ENCODE peak calls at places on chromosome 7, in seven cellular contexts. One of them, this sample, is unnamed. For H3K27me3, the result is how much of the 10 kb centered on the place peaks cover.

GRCh38 chr7:102119925-102120324 is 166.7 kb upstream of the SH2B2 start:
- DNase-seq in GM23338: no peak
- DNase-seq in HepG2: no peak
- DNase-seq in SK-N-SH: no peak
- DNase-seq in HCT116: no peak
- DNase-seq in GM12878: no peak
- DNase-seq in HL-60: no peak
- DNase-seq in this sample: no peak

GRCh38 chr7:148327379-148327778 is 263.2 kb upstream of the C7orf33 start:
- DNase-seq in GM12878: no peak
- DNase-seq in HL-60: no peak
- DNase-seq in SK-N-SH: no peak
- DNase-seq in HepG2: peak
- DNase-seq in GM23338: no peak
- DNase-seq in HCT116: no peak
- DNase-seq in this sample: no peak

GRCh38 chr7:918118-918425 is 36.4 kb downstream of the ADAP1 start:
- DNase-seq in SK-N-SH: no peak
- DNase-seq in GM23338: no peak
- DNase-seq in HCT116: no peak
- DNase-seq in HL-60: no peak
- DNase-seq in HepG2: no peak
- DNase-seq in GM12878: no peak
- DNase-seq in this sample: no peak

GRCh38 chr7:2821161-2821841 is 22.8 kb downstream of the GNA12 start:
- DNase-seq in HepG2: no peak
- DNase-seq in GM23338: peak
- DNase-seq in HCT116: no peak
- DNase-seq in GM12878: peak
- DNase-seq in HL-60: no peak
- DNase-seq in SK-N-SH: peak
- DNase-seq in this sample: no peak

GRCh38 chr7:36349626-36350025 is 40.0 kb upstream of the ANLN start:
- DNase-seq in GM12878: no peak
- DNase-seq in HCT116: no peak
- DNase-seq in HepG2: no peak
- DNase-seq in HL-60: no peak
- DNase-seq in GM23338: no peak
- DNase-seq in SK-N-SH: no peak
- DNase-seq in this sample: no peak

GRCh38 chr7:16921151-16921550 is 39.4 kb upstream of the AGR3 start:
- DNase-seq in GM23338: no peak
- DNase-seq in HepG2: no peak
- DNase-seq in HL-60: no peak
- DNase-seq in HCT116: no peak
- DNase-seq in GM12878: no peak
- DNase-seq in SK-N-SH: no peak
- DNase-seq in this sample: no peak

GRCh38 chr7:127153315-127153714 is 99.4 kb downstream of the GRM8 start:
- DNase-seq in HepG2: no peak
- DNase-seq in HCT116: no peak
- DNase-seq in GM12878: no peak
- DNase-seq in HL-60: peak
- DNase-seq in SK-N-SH: no peak
- DNase-seq in GM23338: no peak
- DNase-seq in this sample: no peak

GRCh38 chr7:155487509-155488482 is 29.9 kb downstream of the EN2 start:
- DNase-seq in SK-N-SH: no peak
- DNase-seq in GM12878: no peak
- DNase-seq in HL-60: no peak
- DNase-seq in HepG2: no peak
- DNase-seq in HCT116: no peak
- DNase-seq in GM23338: no peak
- DNase-seq in this sample: no peak

GRCh38 chr7:101155303-101155702 is 1.0 kb downstream of the AP1S1 start:
- DNase-seq in GM12878: no peak
- DNase-seq in SK-N-SH: no peak
- DNase-seq in GM23338: peak
- DNase-seq in HL-60: no peak
- DNase-seq in HepG2: no peak
- DNase-seq in HCT116: no peak
- DNase-seq in this sample: no peak

GRCh38 chr7:116585967-116586366 is 61.1 kb downstream of the CAV1 start:
- DNase-seq in HepG2: no peak
- DNase-seq in GM12878: no peak
- DNase-seq in HCT116: no peak
- DNase-seq in HL-60: no peak
- DNase-seq in SK-N-SH: no peak
- DNase-seq in GM23338: no peak
- DNase-seq in this sample: no peak

GRCh38 chr7:54985405-54986360 is 33.1 kb upstream of the EGFR start:
- DNase-seq in SK-N-SH: no peak
- DNase-seq in GM12878: no peak
- DNase-seq in HCT116: peak
- DNase-seq in HL-60: no peak
- DNase-seq in GM23338: no peak
- DNase-seq in HepG2: peak
- DNase-seq in this sample: peak

GRCh38 chr7:33876600-33877274 is 28.6 kb upstream of the BMPER start:
- DNase-seq in HL-60: no peak
- DNase-seq in GM12878: no peak
- DNase-seq in HepG2: no peak
- DNase-seq in GM23338: no peak
- DNase-seq in SK-N-SH: no peak
- DNase-seq in HCT116: no peak
- DNase-seq in this sample: no peak

GRCh38 chr7:111329367-111330234 is 232.7 kb downstream of the IMMP2L start:
- DNase-seq in GM23338: peak
- DNase-seq in GM12878: no peak
- DNase-seq in SK-N-SH: no peak
- DNase-seq in HepG2: no peak
- DNase-seq in HCT116: no peak
- DNase-seq in HL-60: no peak
- DNase-seq in this sample: no peak

GRCh38 chr7:111855161-111855841 is 293.0 kb upstream of the IMMP2L start:
- DNase-seq in GM23338: peak
- DNase-seq in HCT116: peak
- DNase-seq in HL-60: peak
- DNase-seq in SK-N-SH: peak
- DNase-seq in HepG2: peak
- DNase-seq in GM12878: peak
- DNase-seq in this sample: peak

GRCh38 chr7:27202018-27202740 is 2.3 kb upstream of the HOXA13 start:
- DNase-seq in HCT116: no peak
- DNase-seq in GM23338: no peak
- DNase-seq in HepG2: no peak
- DNase-seq in GM12878: no peak
- DNase-seq in SK-N-SH: no peak
- DNase-seq in HL-60: no peak
- DNase-seq in this sample: no peak
- TF ChIP-seq REST in HCT116: no peak
- TF ChIP-seq REST in GM23338: no peak
- TF ChIP-seq REST in HepG2: no peak
- TF ChIP-seq REST in GM12878: no peak
- TF ChIP-seq REST in SK-N-SH: no peak
- TF ChIP-seq REST in HL-60: no peak
- TF ChIP-seq REST in this sample: no peak

DNA sequence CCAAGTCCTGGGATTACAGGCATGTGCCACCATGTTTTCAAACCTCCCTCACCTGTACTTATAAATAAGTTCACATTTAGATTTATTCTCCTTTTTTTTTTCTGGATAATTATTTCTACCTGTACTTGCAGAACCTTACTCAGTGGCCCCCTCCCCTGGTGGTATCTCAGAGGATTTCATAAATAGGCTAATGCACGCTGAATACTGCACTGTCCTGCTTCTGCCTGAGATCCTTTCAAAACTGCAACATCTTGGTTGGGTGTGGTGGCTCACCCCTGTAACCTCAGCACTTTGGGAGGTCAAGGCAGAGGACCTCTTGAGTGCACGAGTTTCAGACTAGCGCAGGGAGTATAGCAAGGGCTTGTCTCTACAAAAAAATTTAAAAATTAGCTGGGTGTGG is 4.6 kb upstream of the BLVRA start:
- DNase-seq in HepG2: no peak
- DNase-seq in SK-N-SH: no peak
- DNase-seq in HCT116: no peak
- DNase-seq in GM23338: peak
- DNase-seq in HL-60: no peak
- DNase-seq in GM12878: no peak
- DNase-seq in this sample: no peak
- TF ChIP-seq CTCF in HepG2: no peak
- TF ChIP-seq CTCF in SK-N-SH: no peak
- TF ChIP-seq CTCF in HCT116: no peak
- TF ChIP-seq CTCF in GM23338: peak
- TF ChIP-seq CTCF in HL-60: no peak
- TF ChIP-seq CTCF in GM12878: no peak
- TF ChIP-seq CTCF in this sample: no peak

DNA sequence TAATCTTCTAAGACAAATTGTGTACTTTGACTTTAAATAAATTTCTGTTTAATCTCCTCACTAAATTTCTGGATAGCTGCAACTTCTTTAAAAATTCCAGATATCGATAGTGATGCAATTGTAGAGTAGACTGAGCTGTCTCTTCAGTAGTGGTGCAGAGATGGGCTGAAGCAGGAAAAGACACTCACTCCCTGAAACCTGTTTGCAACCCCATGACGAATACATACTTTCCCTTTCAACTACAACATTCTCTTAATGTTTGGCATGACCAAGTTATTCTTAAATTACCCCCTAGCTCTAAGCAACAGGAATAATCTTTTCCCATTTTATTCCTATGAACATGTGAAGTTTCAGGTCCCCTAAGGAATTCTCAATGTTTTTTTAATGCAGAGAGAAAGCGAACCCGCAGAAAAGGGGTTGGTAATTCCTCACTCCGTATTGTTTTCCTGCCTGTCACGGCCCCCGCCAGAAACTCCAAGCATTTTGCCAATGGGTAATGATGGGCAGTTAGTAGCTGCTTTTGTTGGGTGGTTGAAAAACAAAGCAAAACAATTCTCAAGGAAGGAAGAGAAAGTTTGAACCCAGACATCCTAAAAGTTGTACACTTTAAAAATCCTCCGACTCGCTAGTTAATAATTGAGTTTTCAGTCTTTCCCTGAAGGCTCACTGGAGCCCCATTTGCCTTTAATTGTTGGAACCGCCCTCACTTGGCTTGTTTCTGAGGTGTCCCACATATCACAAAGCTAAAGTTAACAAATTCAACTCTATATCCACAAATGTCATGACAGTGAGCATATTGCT is 1.2 kb downstream of the THSD7A start:
- DNase-seq in HL-60: no peak
- DNase-seq in HCT116: no peak
- DNase-seq in GM23338: peak
- DNase-seq in SK-N-SH: peak
- DNase-seq in GM12878: no peak
- DNase-seq in HepG2: no peak
- DNase-seq in this sample: no peak
- H3K27me3 ChIP-seq in HL-60: under half
- H3K27me3 ChIP-seq in HCT116: under half
- H3K27me3 ChIP-seq in GM23338: under half
- H3K27me3 ChIP-seq in SK-N-SH: under half
- H3K27me3 ChIP-seq in GM12878: under half
- H3K27me3 ChIP-seq in HepG2: under half
- H3K27me3 ChIP-seq in this sample: under half

GRCh38 chr7:84248267-84248666 is 53.7 kb upstream of the SEMA3A start:
- DNase-seq in HL-60: peak
- DNase-seq in GM12878: peak
- DNase-seq in HCT116: no peak
- DNase-seq in SK-N-SH: no peak
- DNase-seq in HepG2: no peak
- DNase-seq in GM23338: no peak
- DNase-seq in this sample: no peak

GRCh38 chr7:84249651-84250050 is 55.1 kb upstream of the SEMA3A start:
- DNase-seq in HL-60: no peak
- DNase-seq in GM23338: no peak
- DNase-seq in GM12878: no peak
- DNase-seq in HepG2: no peak
- DNase-seq in SK-N-SH: no peak
- DNase-seq in HCT116: no peak
- DNase-seq in this sample: no peak

GRCh38 chr7:84248843-84249242 is 54.3 kb upstream of the SEMA3A start:
- DNase-seq in HepG2: no peak
- DNase-seq in HCT116: no peak
- DNase-seq in HL-60: peak
- DNase-seq in GM23338: no peak
- DNase-seq in SK-N-SH: no peak
- DNase-seq in GM12878: no peak
- DNase-seq in this sample: no peak

GRCh38 chr7:84245831-84246230 is 51.2 kb upstream of the SEMA3A start:
- DNase-seq in SK-N-SH: no peak
- DNase-seq in HepG2: peak
- DNase-seq in HL-60: no peak
- DNase-seq in GM12878: no peak
- DNase-seq in GM23338: peak
- DNase-seq in HCT116: no peak
- DNase-seq in this sample: no peak

GRCh38 chr7:84247591-84247990 is 53.0 kb upstream of the SEMA3A start:
- DNase-seq in SK-N-SH: no peak
- DNase-seq in HepG2: no peak
- DNase-seq in GM23338: no peak
- DNase-seq in GM12878: no peak
- DNase-seq in HCT116: no peak
- DNase-seq in HL-60: no peak
- DNase-seq in this sample: no peak
- TF ChIP-seq REST in SK-N-SH: no peak
- TF ChIP-seq REST in HepG2: no peak
- TF ChIP-seq REST in GM23338: no peak
- TF ChIP-seq REST in GM12878: no peak
- TF ChIP-seq REST in HCT116: no peak
- TF ChIP-seq REST in HL-60: no peak
- TF ChIP-seq REST in this sample: no peak

GRCh38 chr7:47852330-47853245 is 95.7 kb downstream of the PKD1L1 start:
- DNase-seq in GM12878: no peak
- DNase-seq in HCT116: no peak
- DNase-seq in HepG2: no peak
- DNase-seq in HL-60: no peak
- DNase-seq in SK-N-SH: peak
- DNase-seq in GM23338: peak
- DNase-seq in this sample: no peak
- TF ChIP-seq CTCF in GM12878: peak
- TF ChIP-seq CTCF in HCT116: peak
- TF ChIP-seq CTCF in HepG2: peak
- TF ChIP-seq CTCF in HL-60: no peak
- TF ChIP-seq CTCF in SK-N-SH: peak
- TF ChIP-seq CTCF in GM23338: peak
- TF ChIP-seq CTCF in this sample: peak

DNA sequence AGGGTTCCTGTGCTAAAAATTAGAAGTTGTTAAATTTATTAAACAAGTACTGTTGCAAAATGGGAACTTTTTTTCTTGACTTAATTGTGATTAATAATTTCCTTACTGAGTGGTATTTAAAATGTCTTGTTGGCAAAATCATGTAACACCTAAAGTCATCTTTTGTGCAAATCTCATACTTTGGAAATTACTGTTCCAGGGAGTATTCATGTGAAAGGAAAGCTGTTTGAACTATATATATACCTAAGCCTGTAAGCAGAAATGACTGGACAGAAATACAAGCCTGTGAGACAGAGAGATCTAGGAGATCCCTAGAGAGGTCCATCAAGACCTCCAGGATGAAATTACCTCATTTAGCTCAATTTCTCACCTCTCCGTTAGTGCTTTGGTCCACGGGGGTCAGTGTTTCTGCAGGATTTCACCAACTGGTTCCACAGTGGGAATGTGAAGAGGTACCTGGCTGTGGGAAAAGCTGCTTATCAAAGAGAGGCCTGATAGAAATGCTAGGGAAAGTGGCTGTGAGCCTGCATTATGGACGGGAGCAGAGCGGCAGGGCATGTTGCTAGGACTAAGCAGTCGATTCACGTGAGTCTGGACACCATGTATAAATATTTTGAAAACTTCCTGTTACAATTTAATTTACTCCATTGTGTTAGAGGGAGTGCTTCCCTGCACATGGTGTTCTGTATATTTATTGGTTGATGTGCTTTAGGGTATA is 7.9 kb downstream of the LUC7L2 start:
- DNase-seq in GM23338: no peak
- DNase-seq in GM12878: no peak
- DNase-seq in HepG2: no peak
- DNase-seq in SK-N-SH: no peak
- DNase-seq in HL-60: no peak
- DNase-seq in HCT116: no peak
- DNase-seq in this sample: no peak
- H3K27me3 ChIP-seq in GM23338: under half
- H3K27me3 ChIP-seq in GM12878: under half
- H3K27me3 ChIP-seq in HepG2: under half
- H3K27me3 ChIP-seq in SK-N-SH: under half
- H3K27me3 ChIP-seq in HL-60: under half
- H3K27me3 ChIP-seq in HCT116: under half
- H3K27me3 ChIP-seq in this sample: under half

This sample was measured in Panc1.